ENCODE peak calls at places on chromosomes 12 and 14, in seven cellular contexts. S is mesenchymal stem cell, H is IMR-90, I is fibroblast of lung, J is HepG2, C is Karpas-422, E is neuronal stem cell. Z is an unnamed sample.

GRCh38 chr12:66623455-66623854 is 55.4 kb downstream of the GRIP1 start:
- DNase-seq in S (peak; percentile 27), H (no peak), I (peak; percentile 20), J (no peak), C (peak; percentile 49), E (no peak), Z (no peak)

GRCh38 chr14:34363733-34364134 is 98.3 kb downstream of the SPTSSA start:
- DNase-seq in S (peak; percentile 15), H (no peak), I (peak; percentile 48), J (no peak), C (no peak), E (no peak), Z (no peak)

GRCh38 chr14:100524933-100525243 is 62.3 kb downstream of the BEGAIN start:
- DNase-seq in S (no peak), H (peak; percentile 15), I (peak; percentile 8), J (no peak), C (no peak), E (peak; percentile 45), Z (peak; percentile 39)

GRCh38 chr12:1859643-1860042 is 39.3 kb downstream of the LRTM2 start:
- DNase-seq in S (peak; percentile 18), H (peak; percentile 40), I (peak; percentile 16), J (no peak), C (no peak), E (no peak), Z (no peak)

GRCh38 chr14:97538749-97539388 is 741.7 kb downstream of the VRK1 start:
- DNase-seq in S (no peak), H (no peak), I (no peak), J (no peak), C (no peak), E (no peak), Z (no peak)

GRCh38 chr14:101500681-101501080 is 60.6 kb upstream of the DIO3 start:
- DNase-seq in S (no peak), H (no peak), I (no peak), J (no peak), C (no peak), E (no peak), Z (peak; percentile 37)

GRCh38 chr14:76289276-76289675 is 86.7 kb upstream of the ESRRB start:
- DNase-seq in S (no peak), H (no peak), I (no peak), J (no peak), C (no peak), E (no peak), Z (no peak)

GRCh38 chr14:34359423-34360120 is 102.5 kb downstream of the SPTSSA start:
- DNase-seq in S (peak; percentile 40), H (no peak), I (no peak), J (no peak), C (no peak), E (no peak), Z (no peak)

GRCh38 chr12:58204086-58204485 is 262.7 kb downstream of the ATP23 start:
- DNase-seq in S (peak; percentile 3), H (peak; percentile 4), I (peak; percentile 7), J (no peak), C (no peak), E (no peak), Z (no peak)

GRCh38 chr14:23020143-23021128 is 10.5 kb upstream of the C14orf93 start:
- DNase-seq in S (no peak), H (no peak), I (no peak), J (no peak), C (no peak), E (no peak), Z (no peak)

GRCh38 chr14:61211476-61212262 is 69.5 kb downstream of the TMEM30B start:
- DNase-seq in S (no peak), H (no peak), I (no peak), J (no peak), C (no peak), E (no peak), Z (no peak)

GRCh38 chr12:13000935-13001724 is 1.1 kb upstream of the HEBP1 start:
- DNase-seq in S (peak; percentile 68), H (peak; percentile 32), I (peak; percentile 53), J (peak; percentile 23), C (peak; percentile 54), E (peak; percentile 61), Z (peak; percentile 86)

GRCh38 chr14:65019944-65020566 is 33.4 kb downstream of the FNTB start:
- DNase-seq in S (peak; percentile 81), H (peak; percentile 83), I (peak; percentile 83), J (peak; percentile 85), C (peak; percentile 76), E (peak; percentile 56), Z (no peak)

GRCh38 chr14:64098120-64098519 is 196.1 kb downstream of the ESR2 start:
- DNase-seq in S (no peak), H (no peak), I (no peak), J (no peak), C (no peak), E (no peak), Z (no peak)

GRCh38 chr14:102504951-102505600 is 4.5 kb downstream of the ANKRD9 start:
- DNase-seq in S (no peak), H (no peak), I (no peak), J (no peak), C (no peak), E (no peak), Z (no peak)

GRCh38 chr12:130633771-130634170 is 82.3 kb downstream of the RIMBP2 start:
- DNase-seq in S (no peak), H (no peak), I (no peak), J (no peak), C (no peak), E (peak; percentile 61), Z (peak; percentile 91)

GRCh38 chr12:65603428-65604351 is 220.6 kb upstream of the HMGA2 start:
- DNase-seq in S (peak; percentile 92), H (peak; percentile 94), I (peak; percentile 98), J (no peak), C (no peak), E (no peak), Z (no peak)

GRCh38 chr12:64616221-64616620 is 5.9 kb downstream of the RASSF3 start:
- DNase-seq in S (no peak), H (peak; percentile 17), I (peak; percentile 70), J (no peak), C (no peak), E (no peak), Z (no peak)

GRCh38 chr14:24115451-24116110 is 832 bp upstream of the NRL start:
- DNase-seq in S (no peak), H (no peak), I (no peak), J (no peak), C (no peak), E (no peak), Z (peak; percentile 80)

DNA sequence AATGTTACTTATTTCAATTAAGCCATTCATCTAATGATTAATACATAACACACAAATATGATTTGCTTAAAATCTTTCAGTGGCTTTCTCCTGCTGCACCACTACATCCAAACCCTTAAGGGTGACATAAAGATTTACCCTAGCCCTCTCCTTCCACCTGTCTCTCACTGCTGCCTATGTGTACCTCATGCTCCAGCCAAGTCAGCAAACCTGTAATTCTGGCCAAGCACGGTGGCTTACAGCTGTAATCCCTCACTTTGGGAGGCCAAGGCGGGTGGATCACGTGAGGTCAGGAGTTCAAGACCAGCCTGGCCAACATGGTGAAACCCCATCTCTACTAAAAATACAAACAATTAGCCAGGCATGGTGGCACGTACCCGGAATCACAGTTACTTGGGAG is 31.7 kb upstream of the CERS5 start:
- DNase-seq in S (no peak), H (no peak), I (no peak), J (no peak), C (no peak), E (no peak), Z (no peak)
- H3K36me3 ChIP-seq in S (peaks cover 18% of the 10 kb centered on the region), H (peaks cover 50% of the 10 kb centered on the region), I (peaks cover 10% of the 10 kb centered on the region), J (peaks cover 3% of the 10 kb centered on the region), C (peaks cover 24% of the 10 kb centered on the region), E (peaks cover 10% of the 10 kb centered on the region), Z (peaks cover 4% of the 10 kb centered on the region)

GRCh38 chr12:79407671-79408622 is 282.8 kb downstream of the PAWR start:
- DNase-seq in S (peak; percentile 88), H (peak; percentile 91), I (peak; percentile 85), J (peak; percentile 74), C (peak; percentile 83), E (peak; percentile 41), Z (no peak)

GRCh38 chr12:79411791-79412190 is 279.0 kb downstream of the PAWR start:
- DNase-seq in S (no peak), H (no peak), I (no peak), J (no peak), C (no peak), E (no peak), Z (no peak)

GRCh38 chr12:79409562-79409961 is 281.2 kb downstream of the PAWR start:
- DNase-seq in S (peak; percentile 59), H (peak; percentile 87), I (peak; percentile 93), J (no peak), C (no peak), E (no peak), Z (no peak)

GRCh38 chr12:79406993-79407392 is 283.8 kb downstream of the PAWR start:
- DNase-seq in S (no peak), H (peak; percentile 32), I (no peak), J (no peak), C (no peak), E (no peak), Z (no peak)

GRCh38 chr12:79408665-79409064 is 282.1 kb downstream of the PAWR start:
- DNase-seq in S (no peak), H (no peak), I (peak; percentile 29), J (no peak), C (no peak), E (no peak), Z (no peak)
- H3K9ac ChIP-seq in S (peak overlapping the region; percentile 77), H (peak overlapping the region; percentile 39), I (no peak overlapping the region), J (no peak overlapping the region), C (no peak overlapping the region), E (no peak overlapping the region), Z (no peak overlapping the region)

GRCh38 chr12:95880895-95881294 is 22.1 kb downstream of the SNRPF start:
- DNase-seq in S (no peak), H (no peak), I (no peak), J (no peak), C (no peak), E (no peak), Z (no peak)

GRCh38 chr12:95884998-95885397 is 26.2 kb downstream of the SNRPF start:
- DNase-seq in S (no peak), H (no peak), I (no peak), J (peak; percentile 26), C (no peak), E (no peak), Z (no peak)

GRCh38 chr12:95882080-95882479 is 23.3 kb downstream of the SNRPF start:
- DNase-seq in S (peak; percentile 53), H (peak; percentile 34), I (peak; percentile 54), J (no peak), C (no peak), E (no peak), Z (no peak)

GRCh38 chr12:95881331-95881955 is 22.7 kb downstream of the SNRPF start:
- DNase-seq in S (no peak), H (peak; percentile 67), I (peak; percentile 40), J (no peak), C (no peak), E (no peak), Z (no peak)

DNA sequence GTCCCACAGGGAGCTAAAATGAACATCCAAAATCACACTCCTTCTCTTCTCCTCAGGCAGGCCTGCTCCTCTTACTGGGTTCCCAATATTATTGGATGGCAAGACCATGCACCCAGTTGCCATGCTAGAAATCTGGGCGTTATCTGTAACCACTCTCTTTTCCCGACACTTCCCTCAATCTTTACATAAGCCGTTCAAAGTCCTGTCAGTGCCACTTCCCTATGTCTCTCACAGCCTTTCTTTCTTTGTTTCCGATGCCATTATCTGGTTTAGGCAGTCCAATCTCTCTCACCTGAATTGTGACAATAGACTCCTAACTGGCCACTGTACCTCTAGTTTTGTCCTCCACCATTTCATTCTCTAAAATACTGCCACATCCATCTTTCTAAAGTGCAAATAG is 24.1 kb downstream of the SNRPF start:
- DNase-seq in S (no peak), H (no peak), I (no peak), J (peak; percentile 52), C (no peak), E (no peak), Z (no peak)
- H3K27ac ChIP-seq in S (no peak overlapping the region), H (no peak overlapping the region), I (no peak overlapping the region), J (no peak overlapping the region), C (no peak overlapping the region), E (no peak overlapping the region), Z (no peak overlapping the region)

GRCh38 chr12:109193896-109194295 is 77.5 kb downstream of the ACACB start:
- DNase-seq in S (no peak), H (no peak), I (no peak), J (no peak), C (no peak), E (no peak), Z (no peak)
- H3K36me3 ChIP-seq in S (peaks cover 19% of the 10 kb centered on the region), H (no peaks in the 10 kb centered on the region), I (no peaks in the 10 kb centered on the region), J (peaks cover 18% of the 10 kb centered on the region), C (peaks cover 14% of the 10 kb centered on the region), E (peaks cover 4% of the 10 kb centered on the region), Z (peaks cover 61% of the 10 kb centered on the region)

Z was measured in kidney.